ENCODE peak calls at places on chromosomes 16 and 17, in four cellular contexts. Q, R, G and F are unnamed samples.

GRCh38 chr17:34156741-34157589 is 98.1 kb upstream of the CCL2 start:
- DNase-seq in Q (no peak), G (no peak), R (no peak), F (no peak)

GRCh38 chr16:22353188-22353919 is 21.1 kb downstream of the CDR2 start:
- DNase-seq in R (peak), G (no peak), Q (peak), F (peak)

GRCh38 chr16:81891734-81892364 is 112.8 kb downstream of the PLCG2 start:
- DNase-seq in G (peak), R (no peak), Q (no peak), F (no peak)

GRCh38 chr17:15307686-15308085 is 33.7 kb downstream of the TEKT3 start:
- DNase-seq in R (no peak), G (peak), Q (no peak), F (no peak)

GRCh38 chr16:80144191-80144590 is 396.6 kb upstream of the DYNLRB2 start:
- DNase-seq in G (no peak), Q (no peak), R (no peak), F (no peak)

GRCh38 chr17:76076100-76076764 is 1.7 kb downstream of the GALR2 start:
- DNase-seq in R (no peak), G (no peak), Q (no peak), F (no peak)

GRCh38 chr17:59533694-59534093 is 31.7 kb upstream of the DHX40 start:
- DNase-seq in R (peak), G (no peak), Q (no peak), F (peak)

GRCh38 chr16:75317101-75317522 is 65.7 kb upstream of the BCAR1 start:
- DNase-seq in G (no peak), Q (no peak), R (peak), F (peak)

GRCh38 chr17:72719582-72720493 is 372.6 kb downstream of the SLC39A11 start:
- DNase-seq in G (no peak), R (peak), Q (peak), F (no peak)

GRCh38 chr17:64128787-64129514 is 993 bp downstream of the ERN1 start:
- DNase-seq in R (no peak), Q (no peak), G (peak), F (no peak)

GRCh38 chr16:1859650-1860049 is 12.3 kb downstream of the MEIOB start:
- DNase-seq in Q (no peak), R (no peak), G (no peak), F (no peak)

GRCh38 chr17:76009447-76009846 is 8.8 kb downstream of the CDK3 start:
- DNase-seq in G (no peak), Q (no peak), R (no peak), F (no peak)

GRCh38 chr16:69476920-69477418 is 52.5 kb downstream of the CYB5B start:
- DNase-seq in Q (no peak), G (no peak), R (no peak), F (no peak)

GRCh38 chr17:38980455-38981217 is 13.4 kb upstream of the FBXO47 start:
- DNase-seq in Q (no peak), G (no peak), R (no peak), F (no peak)

GRCh38 chr17:32553168-32553567 is 66.4 kb downstream of the CDK5R1 start:
- DNase-seq in R (peak), Q (no peak), G (no peak), F (no peak)

GRCh38 chr17:78433780-78434335 is 55.4 kb downstream of the PGS1 start:
- DNase-seq in R (no peak), G (no peak), Q (no peak), F (no peak)

GRCh38 chr17:80105762-80106161 is 4.4 kb downstream of the GAA start:
- DNase-seq in G (peak), Q (no peak), R (no peak), F (no peak)

GRCh38 chr17:82716383-82717181 is at the start of gene FN3KRP:
- DNase-seq in R (peak), Q (peak), G (peak), F (peak)

GRCh38 chr17:17896746-17897145 is 60.0 kb upstream of the SREBF1 start:
- DNase-seq in G (no peak), R (no peak), Q (no peak), F (no peak)

GRCh38 chr17:3635474-3636153 is 436 bp downstream of the SHPK start:
- DNase-seq in G (no peak), Q (no peak), R (no peak), F (no peak)

GRCh38 chr16:6682142-6682811 is 650.4 kb upstream of the RBFOX1 start:
- DNase-seq in G (no peak), Q (no peak), R (peak), F (no peak)

GRCh38 chr16:88769617-88770458 is 15.2 kb downstream of the PIEZO1 start:
- DNase-seq in G (no peak), Q (no peak), R (peak), F (peak)

GRCh38 chr16:84768061-84768797 is 51.6 kb upstream of the CRISPLD2 start:
- DNase-seq in R (no peak), G (peak), Q (no peak), F (no peak)

GRCh38 chr17:50355701-50356341 is 9.9 kb downstream of the XYLT2 start:
- DNase-seq in R (peak), G (peak), Q (no peak), F (no peak)

GRCh38 chr16:4414187-4414909 is 2.0 kb downstream of the CORO7 start:
- DNase-seq in Q (peak), G (no peak), R (no peak), F (no peak)

GRCh38 chr16:48081656-48082055 is 74.1 kb downstream of the ABCC12 start:
- DNase-seq in Q (no peak), R (no peak), G (no peak), F (no peak)

GRCh38 chr16:11175850-11176341 is 80.1 kb downstream of the SOCS1 start:
- DNase-seq in Q (no peak), R (no peak), G (no peak), F (no peak)

GRCh38 chr16:68512742-68513141 is 26.3 kb upstream of the ZFP90 start:
- DNase-seq in R (no peak), Q (no peak), G (no peak), F (no peak)

GRCh38 chr17:82138511-82138992 is 40.5 kb upstream of the FASN start:
- DNase-seq in G (no peak), R (no peak), Q (no peak), F (no peak)

GRCh38 chr16:86930663-86931062 is 352.3 kb downstream of the FOXL1 start:
- DNase-seq in G (no peak), Q (no peak), R (no peak), F (no peak)

GRCh38 chr16:76175718-76176117 is 101.5 kb upstream of the CNTNAP4 start:
- DNase-seq in Q (no peak), G (no peak), R (no peak), F (no peak)